ENCODE peak calls at places on chromosome 22, in five cellular contexts. Q, H, V, J and U are unnamed samples.

GRCh38 chr22:45612451-45612901 is 59.2 kb upstream of the ATXN10 start:
- DNase-seq in H (no peak), J (no peak), Q (peak; percentile 62), V (no peak), U (no peak)

GRCh38 chr22:37128555-37129281 is 19.2 kb upstream of the TMPRSS6 start:
- DNase-seq in Q (no peak), J (no peak), V (no peak), H (no peak), U (no peak)

GRCh38 chr22:17910561-17911311 is 113.6 kb downstream of the MICAL3 start:
- DNase-seq in H (peak; percentile 40), V (no peak), Q (peak; percentile 68), J (no peak), U (no peak)

GRCh38 chr22:22884010-22884887 is 3.4 kb upstream of the IGLL5 start:
- DNase-seq in V (peak; percentile 18), Q (peak; percentile 30), H (peak; percentile 75), J (peak; percentile 76), U (peak; percentile 71)

GRCh38 chr22:50091092-50091491 is 1.3 kb downstream of the MOV10L1 start:
- DNase-seq in Q (no peak), H (no peak), V (no peak), J (no peak), U (no peak)

GRCh38 chr22:36644333-36644757 is 59.2 kb downstream of the CACNG2 start:
- DNase-seq in Q (peak; percentile 32), J (peak; percentile 38), V (no peak), H (no peak), U (no peak)

GRCh38 chr22:29814003-29814402 is 24.1 kb downstream of the ASCC2 start:
- DNase-seq in H (no peak), V (no peak), Q (no peak), J (no peak), U (no peak)

GRCh38 chr22:37569009-37569920 is 9.0 kb downstream of the CDC42EP1 start:
- DNase-seq in V (no peak), Q (no peak), H (peak; percentile 86), J (no peak), U (no peak)

GRCh38 chr22:49632199-49633009 is 195.3 kb downstream of the BRD1 start:
- DNase-seq in V (peak; percentile 39), H (peak; percentile 37), Q (peak; percentile 70), J (no peak), U (peak; percentile 13)

GRCh38 chr22:40220316-40221054 is 42.8 kb downstream of the TNRC6B start:
- DNase-seq in J (no peak), V (no peak), H (no peak), Q (no peak), U (no peak)

GRCh38 chr22:43946391-43946680 is 8.9 kb upstream of the SAMM50 start:
- DNase-seq in H (no peak), J (no peak), Q (no peak), V (no peak), U (no peak)

GRCh38 chr22:29480512-29481264 is 670 bp downstream of the NEFH start:
- DNase-seq in V (no peak), H (no peak), Q (no peak), J (peak; percentile 33), U (no peak)